ENCODE peak calls at places on chromosomes 6 and 20, in seven cellular contexts. R is T-cell; K is DMS53; A is COR-L47; L is SW480; J is head of caudate nucleus; P is effector CD4-positive, alpha-beta T cell. H is an unnamed sample.

GRCh38 chr6:119446623-119447008 is 97.1 kb upstream of the MAN1A1 start:
- DNase-seq in P (no peak), K (peak; percentile 13), A (no peak), J (peak; percentile 21), L (no peak), R (no peak), H (peak; percentile 63)

GRCh38 chr6:137086031-137086430 is 41.3 kb upstream of the IL20RA start:
- DNase-seq in A (no peak), K (peak; percentile 69), J (no peak), R (no peak), L (peak; percentile 16), P (no peak), H (no peak)

GRCh38 chr20:3766832-3767433 is 620 bp downstream of the ADISSP start:
- DNase-seq in R (no peak), A (no peak), P (no peak), K (peak; percentile 55), J (no peak), L (no peak), H (no peak)

GRCh38 chr6:164404802-164405488 is 904.5 kb downstream of the C6orf118 start:
- DNase-seq in K (no peak), P (no peak), J (no peak), R (no peak), A (no peak), L (no peak), H (no peak)

GRCh38 chr20:60062431-60063336 is 104.5 kb downstream of the CDH26 start:
- DNase-seq in P (no peak), A (no peak), R (no peak), L (no peak), K (no peak), J (peak; percentile 65), H (peak; percentile 78)

GRCh38 chr20:35298264-35298663 is 6.0 kb upstream of the FAM83C start:
- DNase-seq in R (no peak), L (no peak), K (no peak), P (no peak), J (no peak), A (no peak), H (no peak)

GRCh38 chr6:96812077-96812703 is 25.1 kb downstream of the GPR63 start:
- DNase-seq in A (no peak), P (no peak), K (no peak), J (no peak), L (no peak), R (no peak), H (no peak)

GRCh38 chr6:139981810-139982550 is 607.5 kb upstream of the CITED2 start:
- DNase-seq in A (peak; percentile 15), R (no peak), K (peak; percentile 69), L (no peak), P (no peak), J (no peak), H (peak; percentile 71)

GRCh38 chr6:131460603-131460995 is 112.4 kb upstream of the ARG1 start:
- DNase-seq in J (no peak), P (no peak), K (no peak), L (no peak), A (no peak), R (no peak), H (no peak)

GRCh38 chr6:169779896-169780295 is 28.5 kb downstream of the ERMARD start:
- DNase-seq in L (no peak), J (no peak), A (no peak), K (no peak), R (no peak), P (no peak), H (no peak)

GRCh38 chr20:56899495-56899894 is 270.4 kb downstream of the TFAP2C start:
- DNase-seq in K (no peak), J (no peak), A (no peak), L (no peak), P (no peak), R (no peak), H (no peak)

GRCh38 chr6:2085657-2086056 is 159.7 kb downstream of the GMDS start:
- DNase-seq in J (no peak), A (no peak), P (no peak), K (peak; percentile 39), L (no peak), R (no peak), H (no peak)

GRCh38 chr6:13417431-13417830 is 70.0 kb downstream of the GFOD1 start:
- DNase-seq in L (no peak), P (no peak), R (no peak), A (no peak), J (no peak), K (no peak), H (no peak)

GRCh38 chr20:35776513-35777101 is 4.8 kb downstream of the PHF20 start:
- DNase-seq in J (peak; percentile 47), R (no peak), L (no peak), K (peak; percentile 80), A (peak; percentile 55), P (no peak), H (peak; percentile 52)

GRCh38 chr20:3652217-3652616 is 11.0 kb downstream of the GFRA4 start:
- DNase-seq in L (no peak), A (no peak), J (no peak), K (peak; percentile 70), P (no peak), R (no peak), H (no peak)

GRCh38 chr6:3341467-3341866 is 82.7 kb downstream of the PSMG4 start:
- DNase-seq in L (no peak), A (no peak), R (no peak), J (no peak), P (no peak), K (no peak), H (peak; percentile 74)

GRCh38 chr6:35905841-35906498 is 14.9 kb downstream of the SRPK1 start:
- DNase-seq in J (no peak), A (no peak), R (no peak), K (no peak), P (no peak), L (no peak), H (no peak)

GRCh38 chr6:29447670-29448069 is 8.6 kb downstream of the OR10C1 start:
- DNase-seq in K (no peak), L (no peak), J (no peak), P (no peak), A (no peak), R (no peak), H (peak; percentile 41)

GRCh38 chr6:12476484-12476883 is 186.3 kb downstream of the EDN1 start:
- DNase-seq in P (no peak), J (no peak), L (no peak), K (peak; percentile 10), R (no peak), A (no peak), H (no peak)

GRCh38 chr6:53306819-53307347 is 41.9 kb downstream of the ELOVL5 start:
- DNase-seq in K (peak; percentile 35), L (peak; percentile 22), P (no peak), R (no peak), A (no peak), J (no peak), H (no peak)

GRCh38 chr6:100617633-100618348 is 153.1 kb upstream of the SIM1 start:
- DNase-seq in R (no peak), K (no peak), P (no peak), J (no peak), A (no peak), L (no peak), H (no peak)

GRCh38 chr6:120198033-120198432 is 848.5 kb upstream of the MAN1A1 start:
- DNase-seq in K (no peak), A (no peak), J (no peak), L (peak; percentile 1), R (no peak), P (no peak), H (peak; percentile 86)

GRCh38 chr20:11207749-11208502 is 534.1 kb upstream of the JAG1 start:
- DNase-seq in J (no peak), K (no peak), L (peak; percentile 87), R (no peak), A (no peak), P (no peak), H (peak; percentile 81)

GRCh38 chr20:50589548-50590347 is 79.6 kb downstream of the PTPN1 start:
- DNase-seq in A (no peak), R (no peak), K (no peak), L (no peak), P (no peak), J (no peak), H (no peak)

GRCh38 chr20:49276201-49276894 is 1.5 kb downstream of the ZNFX1 start:
- DNase-seq in J (no peak), P (peak; percentile 31), R (no peak), K (peak; percentile 38), L (no peak), A (peak; percentile 81), H (peak; percentile 36)

GRCh38 chr6:7431594-7432390 is 42.2 kb downstream of the RIOK1 start:
- DNase-seq in L (peak; percentile 78), R (no peak), J (no peak), P (no peak), K (peak; percentile 82), A (no peak), H (peak; percentile 29)